ENCODE peak calls at places on chromosome 20, in seven cellular contexts. A, C, D, H, O, B and K are unnamed samples.

GRCh38 chr20:23082846-23083552 is 3.1 kb downstream of the CD93 start:
- DNase-seq in O (no peak), B (no peak), H (no peak), D (no peak), A (no peak), C (no peak), K (no peak)

GRCh38 chr20:5885866-5886265 is 64.5 kb downstream of the TRMT6 start:
- DNase-seq in D (no peak), C (no peak), O (no peak), H (no peak), A (no peak), B (no peak), K (no peak)

GRCh38 chr20:36498386-36499179 is 42.7 kb upstream of the MYL9 start:
- DNase-seq in O (peak; percentile 70), C (no peak), B (no peak), A (no peak), H (no peak), D (no peak), K (no peak)

GRCh38 chr20:17538517-17539170 is 7.5 kb upstream of the BFSP1 start:
- DNase-seq in C (no peak), O (no peak), D (peak; percentile 58), H (no peak), A (no peak), B (no peak), K (no peak)

GRCh38 chr20:2984956-2985661 is 58.3 kb upstream of the GNRH2 start:
- DNase-seq in D (peak; percentile 65), H (no peak), A (no peak), O (no peak), B (no peak), C (no peak), K (peak; percentile 32)

GRCh38 chr20:49979030-49979832 is 3.5 kb upstream of the SNAI1 start:
- DNase-seq in D (no peak), O (peak; percentile 86), C (no peak), B (peak; percentile 37), A (no peak), H (peak; percentile 16), K (no peak)

GRCh38 chr20:50394569-50394968 is 115.6 kb upstream of the PTPN1 start:
- DNase-seq in D (no peak), A (no peak), C (no peak), O (no peak), B (no peak), H (no peak), K (no peak)

GRCh38 chr20:64053841-64054661 is 4.6 kb upstream of the SOX18 start:
- DNase-seq in C (no peak), A (no peak), B (no peak), D (no peak), H (no peak), O (no peak), K (no peak)

GRCh38 chr20:37505263-37506165 is 15.5 kb upstream of the NNAT start:
- DNase-seq in O (peak; percentile 32), D (no peak), H (no peak), C (no peak), A (no peak), B (no peak), K (no peak)

GRCh38 chr20:36045373-36045714 is 77.0 kb downstream of the CNBD2 start:
- DNase-seq in D (no peak), O (no peak), H (no peak), A (no peak), B (no peak), C (no peak), K (no peak)

GRCh38 chr20:672975-673604 is 2.5 kb downstream of the SCRT2 start:
- DNase-seq in A (no peak), H (no peak), B (no peak), C (no peak), O (no peak), D (no peak), K (no peak)

GRCh38 chr20:23125625-23126191 is 39.6 kb upstream of the CD93 start:
- DNase-seq in C (no peak), A (no peak), H (no peak), B (no peak), O (peak; percentile 82), D (peak; percentile 67), K (peak; percentile 29)

GRCh38 chr20:64035066-64035932 is 683 bp upstream of the C20orf204 start:
- DNase-seq in C (no peak), D (no peak), H (no peak), O (no peak), B (no peak), A (no peak), K (no peak)

GRCh38 chr20:62530643-62531032 is 54.8 kb upstream of the GATA5 start:
- DNase-seq in A (no peak), O (no peak), H (no peak), D (no peak), C (no peak), B (no peak), K (no peak)

GRCh38 chr20:62448038-62448437 is 20.7 kb upstream of the RBBP8NL start:
- DNase-seq in H (no peak), D (no peak), O (no peak), B (no peak), A (no peak), C (no peak), K (no peak)

GRCh38 chr20:17505664-17506517 is 25.3 kb downstream of the BFSP1 start:
- DNase-seq in D (peak; percentile 62), H (no peak), B (no peak), C (no peak), O (peak; percentile 79), A (no peak), K (no peak)

GRCh38 chr20:4666001-4666470 is 55.7 kb upstream of the PRND start:
- DNase-seq in H (no peak), O (no peak), B (no peak), D (peak; percentile 65), A (peak; percentile 47), C (no peak), K (no peak)

GRCh38 chr20:63085087-63085861 is 78.5 kb upstream of the BHLHE23 start:
- DNase-seq in A (no peak), D (no peak), C (no peak), B (no peak), H (no peak), O (peak; percentile 59), K (no peak)